ENCODE peak calls at places on chromosomes 4 and X, in six cellular contexts. H is right atrium auricular region; L is fibroblast of pulmonary artery; V is NCI-H1694; N is GM04503; R is activated CD8-positive, alpha-beta T cell treated with anti-CD3 and anti-CD28 coated beads, Interleukin-2, amount 10 ng/mL, durations not matched to agents 7 days and 5 days. P is an unnamed sample.

GRCh38 chr4:99723555-99724450 is 66.2 kb upstream of the C4orf54 start:
- DNase-seq in L (peak; percentile 87), H (peak; percentile 68), V (no peak), N (peak; percentile 20), R (no peak), P (no peak)

GRCh38 chr4:65265526-65265925 is 404.8 kb downstream of the EPHA5 start:
- DNase-seq in V (no peak), H (no peak), R (no peak), N (no peak), L (no peak), P (no peak)

GRCh38 chr4:77044458-77045124 is 31.2 kb downstream of the CCNI start:
- DNase-seq in R (no peak), V (peak; percentile 20), L (peak; percentile 68), H (no peak), N (no peak), P (no peak)

GRCh38 chr4:153115322-153116100 is 88.7 kb upstream of the TRIM2 start:
- DNase-seq in R (peak; percentile 88), H (peak; percentile 56), L (peak; percentile 59), V (no peak), N (peak; percentile 36), P (peak; percentile 82)

GRCh38 chr4:166501941-166502382 is 628.9 kb downstream of the TLL1 start:
- DNase-seq in V (peak; percentile 2), L (peak; percentile 55), H (no peak), N (no peak), R (no peak), P (no peak)

GRCh38 chr4:3639613-3640586 is 107.7 kb upstream of the LRPAP1 start:
- DNase-seq in R (no peak), H (no peak), N (no peak), V (no peak), L (no peak), P (no peak)

GRCh38 chr4:155060873-155061272 is 147.6 kb upstream of the NPY2R start:
- DNase-seq in L (no peak), V (no peak), H (no peak), N (no peak), R (no peak), P (no peak)

GRCh38 chr4:100095729-100096595 is 94.3 kb downstream of the DDIT4L start:
- DNase-seq in L (peak; percentile 80), H (peak; percentile 88), V (peak; percentile 11), N (peak; percentile 27), R (peak; percentile 67), P (peak; percentile 68)

GRCh38 chr4:152256996-152257395 is 278.9 kb downstream of the FBXW7 start:
- DNase-seq in H (no peak), N (no peak), L (no peak), V (no peak), R (no peak), P (no peak)

GRCh38 chrX:133215017-133215416 is 3.1 kb downstream of the TFDP3 start:
- DNase-seq in V (no peak), N (no peak), L (no peak), H (no peak), R (no peak), P (no peak)

P was measured in activated CD4-positive, alpha-beta memory T cell treated with anti-CD3 and anti-CD28 coated beads, Interleukin-2, amount 10 ng/mL, durations not matched to agents 7 days and 5 days.